ENCODE peak calls at places on chromosomes 7 and 10, in ten cellular contexts. R is fibroblast of lung, Y is AG10803, I is uterus, D is GM12864, Z is astrocyte of the cerebellum, P is psoas muscle, K is brain microvascular endothelial cell, G is Peyer's patch, O is cardiac muscle cell. X is an unnamed sample.

GRCh38 chr7:5776894-5777645 is 4.4 kb downstream of the RNF216 start:
- DNase-seq in R (no peak), Y (no peak), I (no peak), D (no peak), Z (no peak), P (no peak), K (no peak), G (no peak), O (no peak), X (no peak)

GRCh38 chr7:105015631-105015965 is 1.6 kb downstream of the KMT2E start:
- DNase-seq in R (peak; percentile 40), Y (no peak), I (no peak), D (no peak), Z (no peak), P (no peak), K (peak; percentile 48), G (peak; percentile 72), O (peak; percentile 58), X (peak; percentile 36)

GRCh38 chr7:149716007-149716931 is 57.1 kb downstream of the ZNF467 start:
- DNase-seq in R (peak; percentile 22), Y (peak; percentile 35), I (no peak), D (no peak), Z (no peak), P (no peak), K (no peak), G (no peak), O (peak; percentile 33), X (peak; percentile 19)

GRCh38 chr10:80541144-80541750 is 3.5 kb downstream of the SH2D4B start:
- DNase-seq in R (no peak), Y (no peak), I (no peak), D (no peak), Z (no peak), P (no peak), K (no peak), G (no peak), O (no peak), X (no peak)

GRCh38 chr10:129589546-129589945 is 122.5 kb downstream of the MGMT start:
- DNase-seq in R (no peak), Y (no peak), I (no peak), D (no peak), Z (no peak), P (no peak), K (no peak), G (no peak), O (no peak), X (no peak)

GRCh38 chr7:102079140-102080002 is 207.3 kb upstream of the SH2B2 start:
- DNase-seq in R (no peak), Y (no peak), I (no peak), D (no peak), Z (no peak), P (no peak), K (no peak), G (no peak), O (peak; percentile 27), X (no peak)

GRCh38 chr7:73844131-73844547 is 1.8 kb upstream of the METTL27 start:
- DNase-seq in R (no peak), Y (no peak), I (no peak), D (no peak), Z (no peak), P (no peak), K (no peak), G (no peak), O (no peak), X (no peak)

GRCh38 chr7:135459951-135460567 is 49.8 kb downstream of the CNOT4 start:
- DNase-seq in R (no peak), Y (no peak), I (no peak), D (no peak), Z (no peak), P (no peak), K (no peak), G (no peak), O (no peak), X (no peak)

GRCh38 chr7:36604801-36605200 is 119.5 kb downstream of the AOAH start:
- DNase-seq in R (peak; percentile 33), Y (no peak), I (no peak), D (no peak), Z (no peak), P (no peak), K (no peak), G (no peak), O (no peak), X (no peak)

GRCh38 chr7:158094046-158094445 is 493.6 kb downstream of the PTPRN2 start:
- DNase-seq in R (no peak), Y (no peak), I (no peak), D (no peak), Z (no peak), P (no peak), K (no peak), G (peak; percentile 4), O (no peak), X (no peak)

GRCh38 chr7:50212666-50213621 is 91.6 kb upstream of the IKZF1 start:
- DNase-seq in R (no peak), Y (no peak), I (no peak), D (no peak), Z (no peak), P (no peak), K (no peak), G (peak; percentile 60), O (no peak), X (no peak)

DNA sequence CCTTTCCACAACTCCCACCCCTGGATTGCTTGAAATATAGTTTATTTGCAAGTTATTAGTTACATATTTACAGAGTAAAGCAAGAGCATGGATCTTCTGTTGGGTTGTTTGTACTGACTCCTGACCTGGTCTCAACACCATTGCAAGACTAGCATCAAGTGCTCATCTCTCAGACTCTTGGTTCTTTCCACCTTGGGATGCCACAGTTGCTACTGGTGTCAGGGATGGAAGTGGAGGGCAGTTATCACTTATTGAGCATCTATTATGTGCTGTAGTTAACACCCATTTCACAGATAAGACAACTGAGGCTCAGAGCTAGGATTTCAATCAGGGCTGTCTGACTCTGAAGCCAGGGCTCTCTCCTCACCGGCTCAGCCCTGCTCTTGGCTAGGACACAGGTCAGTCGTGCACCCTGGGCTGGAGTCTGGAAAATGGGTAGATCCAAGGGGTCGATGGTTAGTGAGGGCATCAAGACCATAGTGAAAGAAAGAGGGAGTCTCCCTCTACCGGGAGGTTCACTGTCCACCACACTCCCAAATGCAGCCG is 614 bp upstream of the ADAMTS14 start:
- DNase-seq in R (no peak), Y (peak; percentile 25), I (no peak), D (no peak), Z (no peak), P (no peak), K (no peak), G (no peak), O (no peak), X (no peak)
- TF ChIP-seq CTCF in R (peak; percentile 30), Y (peak; percentile 31), I (no peak), D (no peak), Z (peak; percentile 45), P (no peak), K (peak; percentile 34), G (no peak), O (no peak), X (no peak)

DNA sequence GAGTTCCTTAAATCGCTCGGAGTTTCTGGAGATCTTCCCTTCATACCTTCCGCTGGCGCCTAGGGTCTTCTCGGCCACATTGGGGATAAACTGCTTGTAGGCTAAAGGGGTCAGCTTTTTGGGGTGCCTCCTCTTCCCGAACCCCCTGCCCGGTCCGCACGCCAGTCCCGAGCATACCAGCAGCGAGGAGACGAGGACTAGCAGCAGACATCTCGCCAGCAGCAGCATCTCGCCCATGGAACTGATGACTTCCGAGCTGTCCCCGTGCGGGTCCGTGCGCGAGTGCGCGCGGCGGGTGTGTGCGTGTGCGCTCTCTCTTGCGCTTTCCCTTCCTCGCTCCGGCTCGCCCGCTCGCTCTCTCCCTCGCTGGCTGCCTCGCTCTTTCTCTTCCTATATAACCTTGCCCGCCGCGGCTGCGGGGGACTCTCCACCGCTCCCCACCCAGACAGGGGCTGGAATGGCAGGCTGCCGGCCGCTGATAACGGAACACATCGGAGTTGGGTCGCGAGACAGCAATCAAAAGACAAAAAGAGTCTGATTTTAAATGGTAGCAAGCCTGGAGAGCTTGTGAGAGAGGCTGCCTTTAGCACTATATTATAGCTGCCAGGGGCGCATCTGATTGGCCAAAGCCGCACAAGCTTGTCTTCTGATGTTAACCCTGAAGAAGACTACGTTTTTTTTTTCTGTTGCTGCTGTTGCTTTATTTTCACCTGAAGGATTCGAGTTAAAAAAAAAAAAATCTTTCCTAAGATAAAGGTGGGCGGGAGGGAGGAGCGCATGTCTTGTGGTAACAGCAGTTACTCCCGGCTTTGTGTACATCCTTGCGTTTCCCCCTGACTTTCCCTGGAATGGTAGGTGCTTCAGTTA is at the start of gene SHH:
- DNase-seq in R (peak; percentile 25), Y (no peak), I (no peak), D (no peak), Z (no peak), P (no peak), K (no peak), G (no peak), O (no peak), X (no peak)
- H3K4me3 ChIP-seq in R (peak within 1 kb of the TSS; percentile 35), Y (peak within 1 kb of the TSS; percentile 24), I (no peak within 1 kb of the TSS), D (no peak within 1 kb of the TSS), Z (peak within 1 kb of the TSS; percentile 25), P (peak within 1 kb of the TSS; percentile 32), K (peak within 1 kb of the TSS; percentile 41), G (peak within 1 kb of the TSS; percentile 43), O (no peak within 1 kb of the TSS), X (peak within 1 kb of the TSS; percentile 40)

GRCh38 chr7:34928052-34928451 is 109.2 kb downstream of the DPY19L1 start:
- DNase-seq in R (peak; percentile 14), Y (peak; percentile 13), I (no peak), D (peak; percentile 2), Z (no peak), P (peak; percentile 54), K (peak; percentile 33), G (peak; percentile 64), O (peak; percentile 75), X (peak; percentile 26)
- TF ChIP-seq CTCF in R (peak; percentile 48), Y (peak; percentile 53), I (no peak), D (peak; percentile 57), Z (peak; percentile 49), P (peak; percentile 18), K (peak; percentile 79), G (peak; percentile 3), O (peak; percentile 45), X (peak; percentile 44)

GRCh38 chr7:116525913-116526857 is 1.3 kb downstream of the CAV1 start:
- DNase-seq in R (peak; percentile 86), Y (peak; percentile 89), I (peak; percentile 79), D (peak; percentile 37), Z (peak; percentile 63), P (peak; percentile 84), K (peak; percentile 77), G (peak; percentile 85), O (peak; percentile 84), X (peak; percentile 87)

GRCh38 chr7:116529250-116529649 is 4.4 kb downstream of the CAV1 start:
- DNase-seq in R (no peak), Y (no peak), I (no peak), D (no peak), Z (no peak), P (no peak), K (no peak), G (no peak), O (no peak), X (no peak)

GRCh38 chr7:116526897-116527296 is 2.1 kb downstream of the CAV1 start:
- DNase-seq in R (no peak), Y (no peak), I (no peak), D (no peak), Z (no peak), P (no peak), K (no peak), G (no peak), O (no peak), X (peak; percentile 44)

GRCh38 chr7:116527521-116527920 is 2.7 kb downstream of the CAV1 start:
- DNase-seq in R (peak; percentile 34), Y (no peak), I (no peak), D (no peak), Z (no peak), P (no peak), K (no peak), G (no peak), O (no peak), X (peak; percentile 32)

GRCh38 chr7:116528008-116528789 is 3.4 kb downstream of the CAV1 start:
- DNase-seq in R (peak; percentile 97), Y (peak; percentile 96), I (peak; percentile 79), D (no peak), Z (peak; percentile 92), P (peak; percentile 72), K (peak; percentile 95), G (peak; percentile 50), O (no peak), X (peak; percentile 96)
- H3K4me3 ChIP-seq in R (peak overlapping the region; percentile 96), Y (peak overlapping the region; percentile 95), I (peak overlapping the region; percentile 62), D (no peak overlapping the region), Z (peak overlapping the region; percentile 79), P (peak overlapping the region; percentile 80), K (peak overlapping the region; percentile 86), G (no peak overlapping the region), O (no peak overlapping the region), X (no peak overlapping the region)

X was measured in cardiac fibroblast.